ENCODE peak calls at places on chromosomes 16 and 17, in six cellular contexts. V, G, P, F, L and R are unnamed samples.

GRCh38 chr16:66248096-66248495 is 118.4 kb upstream of the CDH5 start:
- DNase-seq in V (peak), F (no peak), P (no peak), L (no peak), G (peak), R (no peak)

GRCh38 chr16:55189179-55189578 is 134.8 kb upstream of the IRX6 start:
- DNase-seq in F (no peak), L (no peak), V (no peak), P (no peak), G (no peak), R (no peak)

GRCh38 chr16:84643677-84644076 is 4.6 kb upstream of the KLHL36 start:
- DNase-seq in L (no peak), V (no peak), P (peak), G (no peak), F (no peak), R (no peak)

GRCh38 chr17:1963250-1963649 is 61.9 kb downstream of the RTN4RL1 start:
- DNase-seq in F (no peak), G (no peak), V (no peak), P (no peak), L (no peak), R (no peak)

GRCh38 chr17:48478224-48479013 is 48.4 kb upstream of the SKAP1 start:
- DNase-seq in L (no peak), P (peak), G (no peak), V (no peak), F (no peak), R (peak)

GRCh38 chr17:77451271-77451893 is 310.6 kb downstream of the SEC14L1 start:
- DNase-seq in F (peak), V (peak), P (peak), L (peak), G (peak), R (peak)

GRCh38 chr16:30372037-30372712 is 1.9 kb upstream of the TBC1D10B start:
- DNase-seq in F (no peak), V (no peak), L (no peak), G (no peak), P (no peak), R (no peak)

GRCh38 chr16:15434425-15435215 is at the start of gene BMERB1:
- DNase-seq in F (peak), V (peak), P (peak), L (peak), G (peak), R (peak)

GRCh38 chr16:53821957-53822625 is 118.1 kb downstream of the FTO start:
- DNase-seq in V (no peak), P (no peak), L (no peak), G (peak), F (peak), R (no peak)

GRCh38 chr17:50272711-50273653 is 1.3 kb upstream of the TMEM92 start:
- DNase-seq in P (peak), V (peak), G (peak), F (peak), L (peak), R (peak)

GRCh38 chr16:54178491-54178976 is 108.1 kb downstream of the IRX3 start:
- DNase-seq in G (no peak), P (no peak), F (no peak), V (no peak), L (no peak), R (no peak)

GRCh38 chr17:66714046-66715023 is 120.6 kb upstream of the CACNG5 start:
- DNase-seq in V (no peak), P (peak), L (no peak), F (no peak), G (no peak), R (no peak)

GRCh38 chr16:72836985-72837384 is 210.9 kb downstream of the ZFHX3 start:
- DNase-seq in P (no peak), L (no peak), G (no peak), F (no peak), V (no peak), R (no peak)
- TF ChIP-seq CTCF in P (peak), L (no peak), G (no peak), F (no peak), V (no peak), R (no peak)

DNA sequence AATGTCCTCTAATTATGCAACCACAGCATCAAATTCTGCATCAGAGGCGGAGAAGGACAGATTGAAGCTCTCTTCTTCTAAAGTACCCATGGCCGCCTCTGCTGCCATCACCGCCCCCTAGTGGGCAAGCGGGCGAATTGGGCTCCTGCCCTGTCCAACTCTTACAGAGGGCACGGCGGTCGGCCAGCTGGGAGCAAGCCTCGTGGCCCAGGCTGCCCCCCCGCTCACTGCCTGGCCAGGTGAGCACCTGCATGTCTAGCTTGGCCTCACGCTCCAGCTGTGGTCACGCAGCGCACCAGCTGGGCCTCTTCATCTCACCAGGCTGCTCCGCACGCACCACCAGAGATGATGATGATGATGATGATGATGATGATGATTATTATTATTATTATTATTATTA is 146.1 kb upstream of the TOM1L1 start:
- DNase-seq in P (peak), G (no peak), F (no peak), V (no peak), L (peak), R (no peak)
- TF ChIP-seq CTCF in P (peak), G (no peak), F (no peak), V (no peak), L (peak), R (peak)

GRCh38 chr16:70252355-70252988 is 732 bp upstream of the EXOSC6 start:
- DNase-seq in P (no peak), V (no peak), F (peak), G (no peak), L (no peak), R (no peak)
- TF ChIP-seq CTCF in P (peak), V (peak), F (peak), G (peak), L (peak), R (peak)

DNA sequence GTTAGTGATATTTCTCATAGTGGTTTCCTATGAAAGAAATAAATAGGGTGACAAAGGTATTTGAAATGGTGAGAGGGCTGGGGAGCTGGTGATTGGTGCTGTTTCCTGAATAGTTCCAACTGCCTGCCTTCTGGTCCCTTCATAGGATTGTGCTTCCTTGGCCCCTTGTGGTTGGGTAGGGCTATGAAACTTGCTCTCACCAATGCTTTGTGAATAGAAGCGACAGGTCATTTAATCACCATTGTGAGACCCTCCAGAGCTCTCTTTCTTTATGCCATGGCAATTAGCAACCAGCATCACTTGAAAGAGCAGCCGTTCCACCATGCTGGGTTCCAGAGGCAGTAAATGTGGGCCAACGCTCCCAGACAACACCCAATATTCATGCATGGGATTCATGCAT is 23.7 kb upstream of the WWOX start:
- DNase-seq in F (no peak), V (no peak), G (no peak), P (no peak), L (no peak), R (no peak)
- TF ChIP-seq CTCF in F (no peak), V (no peak), G (no peak), P (no peak), L (no peak), R (no peak)

DNA sequence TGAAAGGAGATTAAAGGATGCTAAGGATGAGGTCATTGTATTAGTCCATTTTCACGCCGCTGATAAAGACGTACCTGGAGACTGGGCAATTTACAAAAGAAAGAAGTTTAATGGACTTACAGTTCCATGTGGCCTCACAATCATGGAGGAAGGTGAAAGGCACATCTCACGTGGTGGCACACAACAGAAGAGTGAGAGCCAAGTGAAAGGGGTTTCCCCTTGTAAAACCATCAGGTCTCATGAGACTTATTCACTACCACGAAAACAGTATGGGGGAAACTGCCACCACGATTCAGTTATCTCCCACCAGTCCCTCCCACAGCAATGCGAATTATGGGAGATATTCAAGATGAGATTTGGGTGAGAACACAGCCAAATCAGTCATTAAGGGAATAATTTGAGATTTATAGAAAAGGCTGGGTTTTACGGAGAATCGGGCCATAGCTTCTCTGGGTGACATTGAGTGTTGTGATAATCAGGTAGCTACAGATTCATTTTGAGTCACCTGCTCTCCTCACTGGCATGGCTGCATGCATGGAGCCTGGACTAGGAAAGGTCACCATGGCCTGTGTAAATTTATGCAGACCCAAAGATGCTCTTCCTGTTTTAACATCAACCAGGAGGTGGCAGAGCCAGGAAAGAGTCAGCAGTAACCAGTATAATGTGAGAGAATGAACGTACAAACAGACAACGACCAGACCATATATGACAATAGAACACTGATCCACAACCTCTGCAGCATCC is 40.5 kb upstream of the DYNLRB2 start:
- DNase-seq in L (no peak), F (no peak), V (no peak), G (no peak), P (peak), R (no peak)
- TF ChIP-seq CTCF in L (no peak), F (no peak), V (no peak), G (no peak), P (no peak), R (no peak)

DNA sequence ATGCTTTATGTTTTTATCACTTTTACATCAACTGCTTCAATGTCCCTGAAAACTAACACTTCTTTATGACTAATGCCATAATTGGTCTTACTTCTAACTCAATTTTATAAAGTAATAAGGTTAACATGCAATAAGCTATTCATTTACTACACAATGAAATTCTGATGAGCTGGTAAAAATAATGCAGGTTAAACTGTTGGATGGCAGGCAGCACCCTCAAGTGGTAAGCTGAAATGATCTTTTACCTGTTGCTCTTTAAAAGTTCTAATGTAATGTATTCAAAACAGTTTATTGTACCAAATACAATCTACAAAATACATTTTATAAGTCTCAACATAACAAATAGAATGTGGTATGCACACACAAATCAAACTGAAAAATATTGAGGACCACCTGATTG is 1280.3 kb downstream of the CDH8 start:
- DNase-seq in G (no peak), F (no peak), L (no peak), V (no peak), P (no peak), R (no peak)
- TF ChIP-seq CTCF in G (peak), F (no peak), L (no peak), V (peak), P (no peak), R (peak)

GRCh38 chr17:40857535-40857934 is 9.5 kb downstream of the KRT12 start:
- DNase-seq in F (no peak), G (no peak), P (no peak), V (no peak), L (no peak), R (no peak)
- TF ChIP-seq CTCF in F (no peak), G (no peak), P (no peak), V (no peak), L (no peak), R (no peak)